ENCODE peak calls at places on chromosomes 4 and X, in six cellular contexts. C is adipocyte; W is CD8-positive, alpha-beta T cell; V is left ventricle myocardium inferior; X is body of pancreas; P is IMR-90. O is an unnamed sample.
A peak's percentile ranks its signal among the peaks of the same experiment; 100 is the strongest.

GRCh38 chr4:174332741-174333493 is 49.2 kb downstream of the CEP44 start:
- DNase-seq in V (no peak), W (no peak), X (no peak), P (no peak), C (peak; percentile 18), O (no peak)

GRCh38 chr4:186192068-186192751 is 843 bp downstream of the CYP4V2 start:
- DNase-seq in X (peak; percentile 47), W (no peak), V (peak; percentile 28), C (peak; percentile 65), P (peak; percentile 48), O (peak; percentile 72)

GRCh38 chr4:118823471-118823870 is 12.5 kb downstream of the SEC24D start:
- DNase-seq in W (no peak), C (no peak), X (peak; percentile 86), V (no peak), P (no peak), O (no peak)

GRCh38 chr4:158322119-158322518 is 111.8 kb downstream of the TMEM144 start:
- DNase-seq in X (no peak), P (no peak), W (no peak), C (no peak), V (no peak), O (no peak)

GRCh38 chr4:86506591-86506990 is 87.5 kb upstream of the PTPN13 start:
- DNase-seq in C (no peak), P (no peak), V (no peak), X (no peak), W (no peak), O (no peak)

GRCh38 chr4:140123666-140124377 is 30.2 kb downstream of the MAML3 start:
- DNase-seq in W (no peak), P (no peak), C (no peak), V (no peak), X (no peak), O (no peak)

GRCh38 chr4:54661156-54661555 is 3.4 kb downstream of the KIT start:
- DNase-seq in V (no peak), W (no peak), P (peak; percentile 39), C (peak; percentile 65), X (no peak), O (peak; percentile 31)

GRCh38 chr4:7240341-7240740 is 48.0 kb downstream of the SORCS2 start:
- DNase-seq in C (no peak), W (no peak), X (no peak), V (no peak), P (no peak), O (no peak)

GRCh38 chrX:9467181-9467580 is 2.3 kb downstream of the TBL1X start:
- DNase-seq in W (no peak), C (no peak), V (no peak), P (no peak), X (no peak), O (no peak)

GRCh38 chr4:165217325-165217724 is 10.0 kb downstream of the KLHL2 start:
- DNase-seq in V (no peak), C (no peak), W (no peak), P (no peak), X (no peak), O (no peak)

GRCh38 chrX:43968347-43968746 is 4.8 kb downstream of the NDP start:
- DNase-seq in P (no peak), C (no peak), W (no peak), V (no peak), X (no peak), O (no peak)

GRCh38 chr4:75666299-75666698 is 6.9 kb downstream of the G3BP2 start:
- DNase-seq in C (no peak), P (no peak), V (no peak), X (no peak), W (no peak), O (no peak)

GRCh38 chr4:149306537-149306936 is 509.1 kb downstream of the IQCM start:
- DNase-seq in V (no peak), P (no peak), W (no peak), C (no peak), X (no peak), O (no peak)

GRCh38 chr4:147233-147632 is 22.9 kb downstream of the ZNF718 start:
- DNase-seq in C (no peak), P (no peak), W (no peak), V (no peak), X (no peak), O (no peak)
- H3K9me3 ChIP-seq in C (peaks cover 93% of the 10 kb centered on the region), P (peaks cover 41% of the 10 kb centered on the region), W (peaks cover 57% of the 10 kb centered on the region), V (peaks cover 98% of the 10 kb centered on the region), X (no peaks in the 10 kb centered on the region), O (peaks cover 4% of the 10 kb centered on the region)

GRCh38 chr4:28730304-28730703 is 1869.7 kb downstream of the STIM2 start:
- DNase-seq in V (no peak), P (no peak), W (no peak), C (no peak), X (no peak), O (no peak)
- H3K9me3 ChIP-seq in V (peaks cover 16% of the 10 kb centered on the region), P (no peaks in the 10 kb centered on the region), W (no peaks in the 10 kb centered on the region), C (no peaks in the 10 kb centered on the region), X (no peaks in the 10 kb centered on the region), O (no peaks in the 10 kb centered on the region)

GRCh38 chr4:110612631-110613269 is 10.1 kb downstream of the PITX2 start:
- DNase-seq in W (no peak), V (no peak), X (no peak), C (no peak), P (no peak), O (no peak)
- H3K9me3 ChIP-seq in W (no peaks in the 10 kb centered on the region), V (no peaks in the 10 kb centered on the region), X (peaks cover 2% of the 10 kb centered on the region), C (no peaks in the 10 kb centered on the region), P (peaks cover 14% of the 10 kb centered on the region), O (no peaks in the 10 kb centered on the region)

DNA sequence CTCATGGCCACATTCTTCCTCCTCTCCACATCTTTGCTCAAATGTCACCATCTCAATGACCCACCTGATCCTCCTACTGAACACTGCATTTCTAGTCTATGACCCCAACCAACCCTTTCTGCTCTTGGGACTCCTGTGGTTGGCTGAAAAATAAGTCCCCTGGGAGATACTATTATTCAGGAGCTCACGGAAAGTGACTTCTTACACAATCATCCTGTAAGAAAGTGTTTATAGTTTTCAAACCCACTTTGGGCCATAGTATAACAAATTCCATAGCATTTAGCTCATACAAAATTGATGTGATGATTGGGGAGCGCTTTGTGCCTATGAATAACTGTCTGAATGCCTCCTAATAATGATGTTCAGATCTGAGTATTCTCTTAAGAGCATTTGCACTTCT is 161.4 kb upstream of the HS3ST1 start:
- DNase-seq in C (no peak), P (peak; percentile 59), W (no peak), X (no peak), V (no peak), O (no peak)
- H3K9me3 ChIP-seq in C (no peaks in the 10 kb centered on the region), P (no peaks in the 10 kb centered on the region), W (no peaks in the 10 kb centered on the region), X (no peaks in the 10 kb centered on the region), V (no peaks in the 10 kb centered on the region), O (no peaks in the 10 kb centered on the region)

GRCh38 chrX:151773434-151773833 is 38.9 kb downstream of the CNGA2 start:
- DNase-seq in W (no peak), C (no peak), V (no peak), P (no peak), X (no peak), O (no peak)
- H3K9me3 ChIP-seq in W (no peaks in the 10 kb centered on the region), C (peaks cover 22% of the 10 kb centered on the region), V (no peaks in the 10 kb centered on the region), P (peaks cover 8% of the 10 kb centered on the region), X (no peaks in the 10 kb centered on the region), O (no peaks in the 10 kb centered on the region)

DNA sequence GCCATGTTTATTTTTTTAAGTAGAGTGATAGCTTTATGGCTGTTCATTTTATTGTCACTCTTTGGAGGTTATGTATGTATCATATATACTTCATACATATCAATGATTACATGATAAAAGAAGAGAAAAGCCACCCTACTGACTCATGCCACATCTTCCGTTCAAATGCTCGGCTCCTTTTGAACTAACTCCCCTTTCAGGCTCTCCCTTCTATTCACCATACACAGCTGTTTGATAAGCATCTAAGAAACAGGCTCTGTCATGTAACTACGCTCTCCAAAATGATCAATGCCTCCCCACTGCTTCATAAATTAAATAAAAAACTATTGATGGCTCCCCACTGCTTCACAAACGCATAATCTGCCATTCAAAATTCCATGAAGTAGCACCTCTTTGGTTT is 89.4 kb downstream of the SEL1L3 start:
- DNase-seq in V (no peak), X (no peak), C (no peak), W (no peak), P (no peak), O (no peak)
- H3K9me3 ChIP-seq in V (peaks cover 17% of the 10 kb centered on the region), X (no peaks in the 10 kb centered on the region), C (peaks cover 14% of the 10 kb centered on the region), W (no peaks in the 10 kb centered on the region), P (no peaks in the 10 kb centered on the region), O (peaks cover 2% of the 10 kb centered on the region)

GRCh38 chr4:95949136-95949765 is 109.4 kb downstream of the PDHA2 start:
- DNase-seq in W (no peak), X (no peak), C (peak; percentile 4), P (no peak), V (no peak), O (no peak)

GRCh38 chr4:95949808-95950207 is 109.9 kb downstream of the PDHA2 start:
- DNase-seq in C (no peak), W (no peak), X (no peak), P (no peak), V (no peak), O (no peak)
- H3K9me3 ChIP-seq in C (peaks cover 5% of the 10 kb centered on the region), W (no peaks in the 10 kb centered on the region), X (no peaks in the 10 kb centered on the region), P (peaks cover 14% of the 10 kb centered on the region), V (peaks cover 23% of the 10 kb centered on the region), O (no peaks in the 10 kb centered on the region)

GRCh38 chrX:101276238-101276637 is 14.9 kb downstream of the TAF7L start:
- DNase-seq in X (no peak), V (no peak), P (no peak), C (no peak), W (no peak), O (no peak)

DNA sequence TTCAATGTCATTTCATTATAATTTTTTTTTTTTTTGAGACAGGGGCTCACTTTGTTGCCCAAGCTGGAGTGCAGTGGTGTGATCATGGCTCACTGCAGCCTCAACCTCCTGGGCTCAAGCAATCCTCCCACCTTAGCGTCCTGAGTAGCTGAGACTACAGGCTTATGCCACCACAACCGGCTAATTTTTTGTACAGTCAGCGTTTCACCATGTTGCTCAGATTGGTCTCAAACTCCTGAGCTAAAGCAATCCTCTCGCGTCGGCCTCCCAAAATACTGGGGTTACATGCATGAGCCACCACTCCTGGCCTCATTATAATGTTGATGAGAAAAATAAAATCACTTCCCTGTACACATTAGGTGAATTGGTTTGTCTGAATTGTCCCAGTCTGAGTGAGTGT is 16.9 kb downstream of the TAF7L start:
- DNase-seq in W (no peak), V (no peak), C (no peak), P (no peak), X (no peak), O (no peak)
- H3K9me3 ChIP-seq in W (no peaks in the 10 kb centered on the region), V (no peaks in the 10 kb centered on the region), C (peaks cover 4% of the 10 kb centered on the region), P (no peaks in the 10 kb centered on the region), X (no peaks in the 10 kb centered on the region), O (no peaks in the 10 kb centered on the region)

GRCh38 chrX:146707781-146708180 is 101.8 kb upstream of the CXorf51B start:
- DNase-seq in V (no peak), P (no peak), X (no peak), C (no peak), W (no peak), O (no peak)
- H3K9me3 ChIP-seq in V (peaks cover 5% of the 10 kb centered on the region), P (peaks cover 5% of the 10 kb centered on the region), X (no peaks in the 10 kb centered on the region), C (peaks cover 2% of the 10 kb centered on the region), W (no peaks in the 10 kb centered on the region), O (no peaks in the 10 kb centered on the region)

O was measured in MG63.